ENCODE peak calls at places on chromosomes 1 and 21, in seven cellular contexts. A is GM12892, R is stomach, D is breast epithelium, K is K562, H is IMR-90, X is body of pancreas. S is an unnamed sample.

GRCh38 chr1:100325415-100326324 is 26.6 kb upstream of the CDC14A start:
- DNase-seq in A (no peak), R (no peak), D (no peak), K (no peak), H (no peak), X (no peak), S (no peak)

GRCh38 chr1:184118051-184118450 is 66.5 kb downstream of the TSEN15 start:
- DNase-seq in A (no peak), R (no peak), D (no peak), K (no peak), H (peak), X (no peak), S (peak)

GRCh38 chr21:33396966-33397365 is 6.2 kb upstream of the IFNGR2 start:
- DNase-seq in A (no peak), R (no peak), D (no peak), K (no peak), H (peak), X (no peak), S (no peak)

GRCh38 chr21:39022901-39023693 is 160.2 kb downstream of the PSMG1 start:
- DNase-seq in A (no peak), R (no peak), D (no peak), K (no peak), H (peak), X (peak), S (no peak)

GRCh38 chr1:218676991-218677390 is 331.9 kb downstream of the TGFB2 start:
- DNase-seq in A (no peak), R (no peak), D (no peak), K (no peak), H (no peak), X (no peak), S (no peak)

GRCh38 chr1:221337106-221337505 is 404.8 kb downstream of the DUSP10 start:
- DNase-seq in A (no peak), R (no peak), D (no peak), K (no peak), H (no peak), X (no peak), S (no peak)

GRCh38 chr21:34186119-34186719 is 112.8 kb downstream of the MRPS6 start:
- DNase-seq in A (no peak), R (peak), D (no peak), K (peak), H (no peak), X (no peak), S (no peak)

GRCh38 chr1:10641976-10642375 is 154.5 kb downstream of the CASZ1 start:
- DNase-seq in A (no peak), R (no peak), D (no peak), K (no peak), H (no peak), X (no peak), S (no peak)

GRCh38 chr21:35611752-35612151 is 448.6 kb downstream of the SETD4 start:
- DNase-seq in A (no peak), R (no peak), D (no peak), K (no peak), H (peak), X (no peak), S (no peak)

GRCh38 chr1:222665964-222666363 is 46.3 kb downstream of the AIDA start:
- DNase-seq in A (no peak), R (no peak), D (no peak), K (no peak), H (peak), X (no peak), S (no peak)

GRCh38 chr1:68230901-68231626 is 1.3 kb downstream of the WLS start:
- DNase-seq in A (no peak), R (peak), D (peak), K (no peak), H (no peak), X (peak), S (peak)

GRCh38 chr21:44892536-44893277 is 19.2 kb upstream of the PTTG1IP start:
- DNase-seq in A (peak), R (peak), D (no peak), K (peak), H (peak), X (peak), S (peak)

GRCh38 chr1:2202843-2203601 is 8.4 kb upstream of the FAAP20 start:
- DNase-seq in A (no peak), R (peak), D (no peak), K (no peak), H (no peak), X (no peak), S (no peak)

GRCh38 chr1:46368781-46369180 is 25.3 kb upstream of the FAAH start:
- DNase-seq in A (no peak), R (no peak), D (no peak), K (no peak), H (no peak), X (no peak), S (no peak)

GRCh38 chr1:186102559-186103148 is 272.4 kb downstream of the TPR start:
- DNase-seq in A (no peak), R (no peak), D (no peak), K (no peak), H (peak), X (no peak), S (no peak)

GRCh38 chr1:52142220-52143153 is 598 bp downstream of the ZFYVE9 start:
- DNase-seq in A (peak), R (peak), D (no peak), K (peak), H (peak), X (peak), S (peak)

GRCh38 chr1:25586181-25586588 is 30.4 kb upstream of the MAN1C1 start:
- DNase-seq in A (no peak), R (no peak), D (no peak), K (peak), H (no peak), X (no peak), S (no peak)

GRCh38 chr21:36994501-36995189 is 11.9 kb upstream of the RIPPLY3 start:
- DNase-seq in A (no peak), R (no peak), D (no peak), K (no peak), H (no peak), X (no peak), S (no peak)

GRCh38 chr21:45464309-45464708 is 59.3 kb downstream of the COL18A1 start:
- DNase-seq in A (no peak), R (no peak), D (no peak), K (no peak), H (no peak), X (no peak), S (no peak)

GRCh38 chr1:194225781-194226180 is 1039.4 kb upstream of the B3GALT2 start:
- DNase-seq in A (no peak), R (no peak), D (no peak), K (no peak), H (no peak), X (no peak), S (no peak)

GRCh38 chr1:221810406-221810805 is 68.5 kb upstream of the DUSP10 start:
- DNase-seq in A (no peak), R (no peak), D (no peak), K (no peak), H (peak), X (no peak), S (no peak)

GRCh38 chr1:167090289-167090942 is at the start of gene GPA33:
- DNase-seq in A (no peak), R (no peak), D (no peak), K (no peak), H (no peak), X (no peak), S (no peak)

GRCh38 chr21:42939581-42940413 is 14.4 kb upstream of the ERVH48-1 start:
- DNase-seq in A (no peak), R (peak), D (peak), K (no peak), H (peak), X (peak), S (peak)

GRCh38 chr1:156245451-156246232 is 2.2 kb downstream of the PAQR6 start:
- DNase-seq in A (peak), R (peak), D (no peak), K (no peak), H (no peak), X (peak), S (no peak)

GRCh38 chr1:10399487-10399917 is 638 bp downstream of the PGD start:
- DNase-seq in A (no peak), R (no peak), D (no peak), K (no peak), H (peak), X (no peak), S (no peak)

GRCh38 chr1:222105393-222105737 is 363.5 kb upstream of the DUSP10 start:
- DNase-seq in A (no peak), R (no peak), D (peak), K (no peak), H (no peak), X (peak), S (no peak)

GRCh38 chr1:54328117-54328636 is 78.0 kb downstream of the SSBP3 start:
- DNase-seq in A (no peak), R (no peak), D (no peak), K (no peak), H (peak), X (no peak), S (no peak)

GRCh38 chr1:30284226-30284625 is 439.2 kb downstream of the MATN1 start:
- DNase-seq in A (no peak), R (no peak), D (no peak), K (no peak), H (no peak), X (no peak), S (no peak)

GRCh38 chr1:184300446-184300845 is 86.4 kb upstream of the C1orf21 start:
- DNase-seq in A (no peak), R (no peak), D (no peak), K (no peak), H (peak), X (no peak), S (no peak)

GRCh38 chr1:239696317-239696716 is 309.9 kb downstream of the CHRM3 start:
- DNase-seq in A (no peak), R (no peak), D (no peak), K (no peak), H (no peak), X (no peak), S (no peak)

GRCh38 chr1:97647776-97648175 is 273.1 kb downstream of the DPYD start:
- DNase-seq in A (no peak), R (no peak), D (no peak), K (no peak), H (peak), X (no peak), S (no peak)

GRCh38 chr1:46474580-46474979 is 15.1 kb upstream of the DMBX1 start:
- DNase-seq in A (no peak), R (no peak), D (no peak), K (no peak), H (no peak), X (no peak), S (no peak)

GRCh38 chr1:1141244-1141910 is 25.5 kb upstream of the C1orf159 start:
- DNase-seq in A (no peak), R (no peak), D (no peak), K (peak), H (no peak), X (no peak), S (no peak)

GRCh38 chr1:236394905-236395779 is 1.1 kb downstream of the EDARADD start:
- DNase-seq in A (peak), R (peak), D (no peak), K (peak), H (no peak), X (peak), S (no peak)

GRCh38 chr1:164841723-164842465 is 282.9 kb downstream of the PBX1 start:
- DNase-seq in A (no peak), R (no peak), D (no peak), K (no peak), H (no peak), X (no peak), S (no peak)
- TF ChIP-seq POLR2A in A (no peak), R (no peak), D (no peak), K (no peak), H (no peak), X (no peak), S (no peak)

DNA sequence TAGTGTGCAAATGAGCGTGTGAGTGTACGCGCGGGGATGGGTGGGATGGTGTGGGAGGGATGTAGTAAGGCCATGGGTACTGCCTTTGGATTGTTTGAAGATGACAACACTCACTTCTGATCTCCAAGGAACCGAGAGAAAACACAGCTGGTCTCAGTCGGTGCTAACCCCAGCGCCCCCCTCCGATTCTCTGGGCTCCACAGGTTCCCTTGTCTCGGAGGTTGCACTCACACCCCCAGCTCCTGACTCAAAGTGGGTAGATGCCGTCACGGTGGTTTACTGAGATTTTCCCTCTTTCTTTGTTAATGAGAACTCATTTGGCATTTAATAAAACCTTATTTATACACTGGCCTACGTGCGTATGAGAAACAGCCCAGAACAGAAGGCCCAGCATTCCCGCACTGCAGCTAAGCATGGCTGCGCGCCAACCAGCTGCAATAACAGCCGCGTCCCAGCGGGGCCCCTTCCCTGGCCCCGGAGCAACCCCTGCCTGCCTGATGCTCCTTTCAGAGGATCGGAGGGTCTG is 25.8 kb downstream of the ABCA4 start:
- DNase-seq in A (no peak), R (peak), D (no peak), K (no peak), H (peak), X (peak), S (no peak)
- TF ChIP-seq POLR2A in A (no peak), R (no peak), D (no peak), K (no peak), H (no peak), X (no peak), S (no peak)

DNA sequence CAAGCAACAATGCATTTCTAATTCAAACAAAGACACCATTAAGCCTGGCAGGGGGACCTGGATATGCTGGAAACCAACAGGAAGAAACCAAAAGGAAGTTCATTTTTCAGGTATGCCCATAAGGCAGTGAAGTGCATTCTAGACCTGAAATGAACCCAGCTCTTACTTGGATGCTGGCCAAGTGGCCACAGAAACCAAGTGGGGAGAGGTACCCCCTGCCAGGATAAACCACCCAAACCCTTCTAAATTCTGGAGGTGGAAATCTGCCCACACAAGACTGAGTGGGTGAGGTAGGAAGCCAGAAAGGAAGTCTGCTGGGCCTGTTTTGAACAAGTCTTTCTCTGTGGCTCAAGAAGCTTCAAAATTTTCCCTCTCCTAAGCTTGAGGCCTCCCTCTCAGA is 2.6 kb downstream of the CD5L start:
- DNase-seq in A (no peak), R (no peak), D (no peak), K (no peak), H (no peak), X (no peak), S (no peak)
- TF ChIP-seq POLR2A in A (no peak), R (no peak), D (no peak), K (no peak), H (no peak), X (no peak), S (no peak)

DNA sequence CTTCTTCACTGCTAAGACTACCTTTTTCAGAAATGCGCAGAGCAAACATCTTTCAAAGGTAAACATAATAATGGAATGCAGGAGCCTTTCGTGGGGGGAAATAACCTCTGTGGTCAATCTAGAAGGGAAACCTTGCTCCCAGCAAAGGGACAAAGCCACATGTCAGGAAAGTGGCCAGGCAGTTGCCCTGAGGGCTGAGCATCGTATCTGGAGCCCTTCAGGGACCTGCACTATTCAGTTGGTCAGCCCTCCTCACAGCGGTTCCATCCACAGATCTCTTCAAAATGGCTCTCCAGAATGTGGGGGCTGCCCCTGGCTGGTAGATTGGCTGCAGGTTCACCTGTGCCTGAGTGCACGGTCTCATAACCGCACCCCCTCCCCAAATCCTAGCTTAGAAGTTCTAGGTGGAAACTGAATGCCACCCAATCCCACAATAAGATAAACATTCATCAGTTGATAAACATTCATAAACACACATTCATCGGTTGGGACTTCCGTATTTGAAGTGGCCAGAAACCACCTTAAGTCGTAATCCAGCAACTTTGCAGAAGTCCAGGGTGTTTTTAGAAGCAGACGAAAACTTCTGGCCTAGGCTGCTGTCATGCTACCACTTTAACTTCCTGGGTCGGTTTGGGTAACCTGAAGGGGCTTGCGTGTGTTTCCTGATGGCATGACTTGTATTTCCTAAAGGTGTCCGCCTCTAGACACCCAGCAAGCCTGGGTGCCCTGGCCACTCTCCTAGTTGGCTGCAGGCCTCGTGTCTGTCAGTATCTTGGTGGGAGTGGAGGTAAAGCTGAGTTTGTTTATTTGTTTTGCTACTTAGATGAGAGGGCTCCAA is 50.5 kb downstream of the RASSF5 start:
- DNase-seq in A (no peak), R (peak), D (no peak), K (no peak), H (no peak), X (peak), S (no peak)
- TF ChIP-seq POLR2A in A (peak), R (no peak), D (no peak), K (no peak), H (no peak), X (no peak), S (no peak)

DNA sequence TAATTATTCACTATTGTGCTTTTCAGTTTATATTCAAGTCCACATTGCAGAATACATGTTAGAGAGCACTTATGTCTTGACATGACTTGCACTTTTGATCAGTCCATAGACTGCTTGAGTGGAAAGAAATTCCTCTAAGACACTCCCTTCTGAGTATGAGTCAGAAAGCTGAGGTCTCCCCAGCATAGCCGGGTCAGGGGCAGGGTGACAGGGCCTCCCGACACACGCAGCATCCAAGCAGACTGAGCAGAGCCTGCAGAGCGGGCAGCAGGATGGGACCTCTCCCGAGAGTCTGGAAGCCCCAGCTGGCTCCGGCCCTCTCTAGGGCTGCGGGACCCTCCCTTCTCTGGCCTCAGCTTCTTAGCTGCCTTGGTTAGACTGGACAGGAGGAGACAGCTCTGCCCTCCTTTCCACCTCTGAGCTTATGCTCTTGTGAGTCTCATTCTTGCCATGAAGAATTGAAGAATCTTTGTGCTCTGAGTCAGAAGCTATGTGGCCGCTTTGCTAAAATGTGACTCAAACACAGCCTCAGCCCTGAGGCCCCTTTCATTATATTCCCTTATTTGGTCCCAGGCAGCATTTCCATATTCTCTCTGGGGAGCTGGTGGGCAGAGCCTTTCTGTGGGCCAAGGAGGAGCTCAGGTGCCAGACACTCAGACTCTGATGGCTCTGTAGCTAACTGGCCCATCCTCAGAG is 11.2 kb upstream of the CAPN2 start:
- DNase-seq in A (no peak), R (no peak), D (no peak), K (peak), H (peak), X (no peak), S (no peak)
- TF ChIP-seq POLR2A in A (peak), R (no peak), D (no peak), K (peak), H (peak), X (no peak), S (peak)

GRCh38 chr1:37556712-37557196 is at the start of gene DNALI1:
- DNase-seq in A (peak), R (peak), D (peak), K (peak), H (peak), X (peak), S (no peak)

GRCh38 chr1:37558411-37558810 is 1.7 kb downstream of the DNALI1 start:
- DNase-seq in A (no peak), R (no peak), D (no peak), K (no peak), H (no peak), X (no peak), S (no peak)

GRCh38 chr1:37557402-37557801 is 662 bp downstream of the DNALI1 start:
- DNase-seq in A (no peak), R (no peak), D (no peak), K (no peak), H (no peak), X (no peak), S (no peak)

GRCh38 chr1:37553598-37553926 is 531 bp downstream of the SNIP1 start:
- DNase-seq in A (no peak), R (no peak), D (no peak), K (peak), H (no peak), X (no peak), S (no peak)

GRCh38 chr1:37553927-37554808 is at the start of gene SNIP1:
- DNase-seq in A (peak), R (peak), D (peak), K (peak), H (peak), X (peak), S (peak)
- TF ChIP-seq POLR2A in A (peak), R (no peak), D (peak), K (peak), H (peak), X (peak), S (no peak)

GRCh38 chr1:42816600-42817439 is at the start of the genes ERMAP and SVBP:
- DNase-seq in A (peak), R (peak), D (peak), K (peak), H (peak), X (peak), S (peak)
- TF ChIP-seq POLR2A in A (peak), R (no peak), D (no peak), K (peak), H (peak), X (peak), S (peak)

S was measured in H54.